ENCODE peak calls at places on chromosomes 12 and 14, in five cellular contexts. V is left lung, P is brain microvascular endothelial cell, M is iPS DF 6.9, L is fibroblast of lung. Y is an unnamed sample.

GRCh38 chr12:124599074-124599999 is 31.9 kb upstream of the NCOR2 start:
- DNase-seq in V (no peak), P (peak), M (no peak), L (peak), Y (no peak)

GRCh38 chr14:55731881-55732498 is 152.0 kb downstream of the KTN1 start:
- DNase-seq in V (no peak), P (peak), M (no peak), L (no peak), Y (no peak)

GRCh38 chr14:72692678-72693077 is 201.2 kb downstream of the DPF3 start:
- DNase-seq in V (no peak), P (no peak), M (peak), L (no peak), Y (no peak)

GRCh38 chr12:1766110-1766509 is 54.3 kb upstream of the LRTM2 start:
- DNase-seq in V (no peak), P (no peak), M (no peak), L (no peak), Y (no peak)

GRCh38 chr12:54277823-54278276 is 2.1 kb downstream of the CBX5 start:
- DNase-seq in V (no peak), P (no peak), M (no peak), L (peak), Y (no peak)

GRCh38 chr12:75820848-75821578 is 210.6 kb downstream of the PHLDA1 start:
- DNase-seq in V (no peak), P (peak), M (no peak), L (peak), Y (no peak)

GRCh38 chr12:117699575-117699974 is 269.2 kb downstream of the KSR2 start:
- DNase-seq in V (no peak), P (no peak), M (no peak), L (peak), Y (no peak)

GRCh38 chr14:85263916-85264315 is 266.0 kb upstream of the FLRT2 start:
- DNase-seq in V (no peak), P (no peak), M (no peak), L (no peak), Y (no peak)

GRCh38 chr14:65149116-65149515 is 46.8 kb upstream of the MAX start:
- DNase-seq in V (no peak), P (no peak), M (no peak), L (no peak), Y (no peak)

GRCh38 chr12:128693115-128693514 is 130.6 kb downstream of the SLC15A4 start:
- DNase-seq in V (no peak), P (no peak), M (no peak), L (no peak), Y (no peak)

GRCh38 chr12:53506450-53506785 is 866 bp downstream of the NPFF start:
- DNase-seq in V (no peak), P (no peak), M (no peak), L (no peak), Y (no peak)

GRCh38 chr14:83975435-83976222 is 1554.3 kb upstream of the FLRT2 start:
- DNase-seq in V (no peak), P (peak), M (no peak), L (no peak), Y (no peak)

GRCh38 chr12:77344651-77345050 is 279.3 kb upstream of the E2F7 start:
- DNase-seq in V (no peak), P (no peak), M (no peak), L (no peak), Y (no peak)

GRCh38 chr12:132461526-132461925 is 28.4 kb upstream of the FBRSL1 start:
- DNase-seq in V (no peak), P (no peak), M (no peak), L (peak), Y (peak)

GRCh38 chr12:4114986-4115385 is 158.6 kb upstream of the CCND2 start:
- DNase-seq in V (no peak), P (no peak), M (no peak), L (no peak), Y (no peak)

GRCh38 chr14:60161176-60162107 is 3.8 kb downstream of the DHRS7 start:
- DNase-seq in V (no peak), P (no peak), M (no peak), L (no peak), Y (peak)

GRCh38 chr12:87827638-87828264 is 201.4 kb downstream of the C12orf50 start:
- DNase-seq in V (no peak), P (no peak), M (no peak), L (peak), Y (no peak)

GRCh38 chr14:39025810-39026627 is 77.0 kb downstream of the SEC23A start:
- DNase-seq in V (no peak), P (peak), M (no peak), L (no peak), Y (no peak)

GRCh38 chr12:12338528-12339168 is 11.4 kb downstream of the MANSC1 start:
- DNase-seq in V (no peak), P (no peak), M (no peak), L (peak), Y (no peak)

GRCh38 chr12:34600592-34601462 is 578.5 kb downstream of the ALG10 start:
- DNase-seq in V (no peak), P (no peak), M (no peak), L (no peak), Y (peak)

GRCh38 chr12:121009744-121010143 is 6.5 kb downstream of the C12orf43 start:
- DNase-seq in V (no peak), P (peak), M (no peak), L (peak), Y (no peak)

GRCh38 chr12:78802593-78802992 is 62.0 kb upstream of the SYT1 start:
- DNase-seq in V (no peak), P (peak), M (no peak), L (peak), Y (no peak)

GRCh38 chr14:101449114-101449513 is 112.2 kb upstream of the DIO3 start:
- DNase-seq in V (no peak), P (no peak), M (no peak), L (no peak), Y (no peak)

GRCh38 chr12:105164068-105164467 is 56.5 kb downstream of the WASHC4 start:
- DNase-seq in V (no peak), P (no peak), M (no peak), L (peak), Y (no peak)

GRCh38 chr12:82754856-82755255 is 68.2 kb downstream of the TMTC2 start:
- DNase-seq in V (no peak), P (no peak), M (no peak), L (no peak), Y (no peak)

GRCh38 chr12:54035561-54036377 is 2.9 kb downstream of the HOXC5 start:
- DNase-seq in V (no peak), P (no peak), M (no peak), L (no peak), Y (no peak)

GRCh38 chr12:32644455-32644854 is 34.6 kb upstream of the DNM1L start:
- DNase-seq in V (no peak), P (peak), M (no peak), L (peak), Y (no peak)

GRCh38 chr14:85565862-85566296 is 35.9 kb downstream of the FLRT2 start:
- DNase-seq in V (no peak), P (no peak), M (no peak), L (peak), Y (no peak)

GRCh38 chr12:103742349-103742784 is 98.7 kb downstream of the NT5DC3 start:
- DNase-seq in V (no peak), P (no peak), M (no peak), L (peak), Y (no peak)

GRCh38 chr12:95440401-95440800 is 33.6 kb upstream of the METAP2 start:
- DNase-seq in V (no peak), P (peak), M (no peak), L (peak), Y (no peak)

GRCh38 chr14:64704145-64704742 is at the start of gene PLEKHG3:
- DNase-seq in V (peak), P (peak), M (no peak), L (peak), Y (peak)

GRCh38 chr12:56775638-56776037 is 12.5 kb downstream of the HSD17B6 start:
- DNase-seq in V (no peak), P (no peak), M (no peak), L (no peak), Y (no peak)

GRCh38 chr14:24307575-24308341 is at the start of gene CIDEB:
- DNase-seq in V (peak), P (peak), M (no peak), L (peak), Y (peak)

GRCh38 chr12:75854681-75855309 is 176.8 kb downstream of the PHLDA1 start:
- DNase-seq in V (no peak), P (no peak), M (no peak), L (peak), Y (no peak)

GRCh38 chr14:58747181-58747580 is 109.4 kb downstream of the DACT1 start:
- DNase-seq in V (peak), P (peak), M (no peak), L (peak), Y (peak)

GRCh38 chr12:45502481-45502880 is 227.0 kb upstream of the ARID2 start:
- DNase-seq in V (no peak), P (no peak), M (no peak), L (no peak), Y (no peak)
- H3K27ac ChIP-seq in V (no peak), P (no peak), M (no peak), L (no peak), Y (no peak)

GRCh38 chr14:22887260-22887989 is 4.4 kb downstream of the REM2 start:
- DNase-seq in V (peak), P (peak), M (no peak), L (peak), Y (no peak)

GRCh38 chr14:22886500-22887259 is 3.7 kb downstream of the REM2 start:
- DNase-seq in V (peak), P (peak), M (no peak), L (peak), Y (no peak)

GRCh38 chr14:22890416-22890815 is 7.4 kb downstream of the REM2 start:
- DNase-seq in V (no peak), P (no peak), M (no peak), L (no peak), Y (no peak)

GRCh38 chr14:22887990-22888378 is 5.0 kb downstream of the REM2 start:
- DNase-seq in V (no peak), P (no peak), M (no peak), L (no peak), Y (no peak)

DNA sequence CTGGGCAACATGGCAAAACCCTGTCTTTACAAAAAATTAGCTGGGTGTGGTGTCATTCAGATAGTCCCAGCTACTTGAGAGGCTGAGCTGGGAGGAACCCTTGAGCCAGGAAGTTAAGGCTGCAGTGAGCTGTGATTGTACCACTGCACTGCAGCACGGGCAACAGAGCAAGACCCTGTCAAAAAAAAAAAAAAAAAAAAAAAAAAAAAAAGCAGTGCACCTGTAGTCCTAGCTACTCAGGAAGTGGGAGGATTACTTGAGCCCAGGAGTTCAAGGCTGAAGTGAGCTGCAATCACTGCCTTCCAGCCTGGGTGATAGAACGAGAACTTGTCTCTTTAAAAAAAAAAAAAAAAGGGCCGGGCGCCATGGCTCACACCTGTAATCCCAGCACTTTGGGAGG is 5.6 kb downstream of the REM2 start:
- DNase-seq in V (no peak), P (no peak), M (no peak), L (no peak), Y (no peak)
- H3K27ac ChIP-seq in V (no peak), P (no peak), M (no peak), L (no peak), Y (no peak)

GRCh38 chr12:48776956-48777355 is 11.9 kb downstream of the ADCY6 start:
- DNase-seq in V (no peak), P (no peak), M (no peak), L (no peak), Y (no peak)
- H3K27ac ChIP-seq in V (no peak), P (no peak), M (no peak), L (no peak), Y (no peak)

GRCh38 chr12:24546084-24546483 is 402.8 kb downstream of the BCAT1 start:
- DNase-seq in V (no peak), P (no peak), M (no peak), L (no peak), Y (no peak)

GRCh38 chr12:24539646-24540045 is 409.3 kb downstream of the BCAT1 start:
- DNase-seq in V (no peak), P (no peak), M (no peak), L (no peak), Y (no peak)

GRCh38 chr12:24541193-24541871 is 407.6 kb downstream of the BCAT1 start:
- DNase-seq in V (no peak), P (no peak), M (no peak), L (no peak), Y (no peak)

GRCh38 chr12:24546661-24547060 is 402.2 kb downstream of the BCAT1 start:
- DNase-seq in V (no peak), P (no peak), M (no peak), L (no peak), Y (no peak)

DNA sequence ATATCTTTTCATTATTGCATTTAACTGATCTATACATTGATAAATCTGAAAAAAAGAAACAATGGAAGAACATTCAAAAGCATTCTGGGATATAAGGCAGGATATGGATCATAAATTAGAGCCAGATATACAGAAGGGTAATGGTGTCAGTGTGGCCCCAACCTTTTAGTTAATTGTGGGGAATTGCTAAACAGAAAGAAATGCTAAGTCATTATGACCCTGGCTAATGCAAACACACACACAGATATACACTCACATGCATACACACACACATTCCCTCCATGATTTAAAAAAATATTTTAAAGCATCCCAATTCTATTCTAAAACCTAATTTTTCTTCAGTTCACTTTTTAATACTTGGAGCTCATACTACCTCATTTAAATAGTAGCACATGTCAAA is 404.5 kb downstream of the BCAT1 start:
- DNase-seq in V (no peak), P (no peak), M (no peak), L (no peak), Y (no peak)
- H3K27ac ChIP-seq in V (no peak), P (no peak), M (no peak), L (no peak), Y (no peak)

GRCh38 chr12:112837629-112838191 is 46.2 kb downstream of the RPH3A start:
- DNase-seq in V (no peak), P (peak), M (no peak), L (peak), Y (no peak)
- H3K27ac ChIP-seq in V (no peak), P (peak), M (no peak), L (no peak), Y (no peak)

DNA sequence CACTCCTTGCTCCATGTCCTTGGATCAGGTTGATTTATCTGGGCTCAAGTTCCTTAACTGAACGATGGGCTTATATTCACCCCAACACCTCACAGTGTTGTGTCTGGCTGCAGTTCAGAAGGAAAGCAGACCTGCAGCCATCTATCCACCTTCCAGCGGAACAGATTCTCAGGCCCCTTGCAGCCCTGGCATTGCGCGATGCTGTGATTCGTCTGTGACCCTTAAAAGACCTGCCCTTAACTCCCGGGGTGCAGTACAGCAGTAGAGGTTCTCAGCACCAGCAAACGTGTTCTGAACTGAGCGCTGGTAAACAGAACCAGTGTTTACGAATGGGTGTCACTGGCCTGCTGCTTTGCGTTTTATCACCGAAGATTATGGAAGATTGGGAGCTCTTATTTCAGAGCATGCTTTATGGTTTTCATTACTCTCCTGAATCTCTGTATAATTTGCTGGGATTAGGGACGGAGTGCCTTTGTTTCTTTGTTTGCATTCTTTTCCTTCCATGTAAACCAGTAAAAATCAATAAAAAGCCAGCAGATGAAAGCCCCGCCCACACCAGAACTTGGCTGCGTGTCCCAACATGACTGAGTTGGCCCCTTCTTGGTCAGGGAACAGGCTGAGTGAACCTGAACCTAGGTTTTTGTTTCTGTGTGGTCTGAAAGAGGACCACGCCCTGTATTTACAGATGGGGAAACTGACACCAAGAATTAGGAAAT is 286.7 kb upstream of the CRY1 start:
- DNase-seq in V (no peak), P (peak), M (no peak), L (peak), Y (peak)
- H3K27ac ChIP-seq in V (no peak), P (peak), M (no peak), L (no peak), Y (no peak)

GRCh38 chr14:37569729-37570128 is 25.3 kb downstream of the FOXA1 start:
- DNase-seq in V (no peak), P (no peak), M (no peak), L (no peak), Y (no peak)

GRCh38 chr14:37565550-37565949 is 29.5 kb downstream of the FOXA1 start:
- DNase-seq in V (no peak), P (no peak), M (no peak), L (no peak), Y (no peak)

GRCh38 chr14:37573355-37573754 is 21.7 kb downstream of the FOXA1 start:
- DNase-seq in V (no peak), P (peak), M (no peak), L (no peak), Y (no peak)

GRCh38 chr14:37566811-37567371 is 28.2 kb downstream of the FOXA1 start:
- DNase-seq in V (no peak), P (no peak), M (no peak), L (peak), Y (no peak)

DNA sequence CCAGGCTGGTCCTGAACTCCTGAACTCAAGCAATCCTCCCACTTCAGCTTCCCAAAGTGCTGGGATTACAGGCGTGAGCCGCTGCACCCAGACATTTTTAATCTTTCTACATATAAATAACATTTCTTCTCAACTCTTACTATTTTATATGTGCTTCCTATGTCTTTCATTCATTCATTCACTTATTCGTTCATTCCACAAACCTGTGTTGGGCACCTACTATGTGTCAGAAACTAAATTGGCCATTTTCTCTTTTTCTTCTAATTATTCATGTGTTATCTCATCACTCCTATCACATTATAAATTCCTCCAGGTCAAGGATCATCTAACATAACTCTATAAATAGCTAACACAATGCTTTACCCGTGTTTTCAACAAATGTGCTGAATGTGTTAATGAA is 23.7 kb downstream of the FOXA1 start:
- DNase-seq in V (no peak), P (no peak), M (no peak), L (no peak), Y (no peak)
- H3K27ac ChIP-seq in V (no peak), P (no peak), M (no peak), L (no peak), Y (no peak)

GRCh38 chr12:98908866-98909265 is 263.8 kb downstream of the APAF1 start:
- DNase-seq in V (no peak), P (no peak), M (no peak), L (no peak), Y (no peak)
- H3K27ac ChIP-seq in V (no peak), P (no peak), M (no peak), L (no peak), Y (no peak)

GRCh38 chr12:59619461-59620240 is 23.8 kb downstream of the SLC16A7 start:
- DNase-seq in V (no peak), P (no peak), M (no peak), L (no peak), Y (no peak)
- H3K27ac ChIP-seq in V (no peak), P (no peak), M (no peak), L (no peak), Y (no peak)

DNA sequence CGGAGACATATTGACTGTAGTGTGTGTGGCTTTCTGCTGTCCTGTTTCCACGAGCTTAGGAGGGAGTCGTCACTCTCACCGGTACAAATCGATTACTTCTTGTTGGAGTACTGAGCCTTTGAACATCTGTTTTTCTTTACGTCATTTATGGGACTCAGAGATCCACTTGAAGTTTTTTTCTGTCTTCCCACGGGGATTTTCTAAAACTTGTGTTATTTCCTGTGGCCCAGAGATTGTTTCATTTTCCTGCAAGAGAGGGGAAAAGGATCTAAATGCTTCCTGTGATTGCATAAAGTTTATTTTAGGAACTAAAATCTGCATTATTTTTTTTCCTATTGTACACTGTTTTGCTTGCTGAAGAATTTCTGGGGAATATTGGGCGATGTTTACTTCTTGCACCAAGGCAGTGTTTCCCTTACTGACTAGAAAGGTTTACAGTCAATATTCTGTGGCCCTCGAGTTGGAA is 199.7 kb upstream of the ARHGAP5 start:
- DNase-seq in V (no peak), P (no peak), M (no peak), L (no peak), Y (no peak)
- H3K27ac ChIP-seq in V (no peak), P (no peak), M (no peak), L (no peak), Y (no peak)